ENCODE peak calls at places on chromosomes 6 and 20, in nine cellular contexts. P, R, Y, W, S, K, I, G and N are unnamed samples.
A peak's percentile ranks its signal among the peaks of the same experiment; 100 is the strongest.

GRCh38 chr6:43883698-43884659 is 114.0 kb downstream of the VEGFA start:
- DNase-seq in W (peak; percentile 51), I (no peak), Y (no peak), R (no peak), G (no peak), K (no peak), P (no peak), S (no peak), N (no peak)

GRCh38 chr20:35467339-35468224 is 12.2 kb downstream of the CEP250 start:
- DNase-seq in G (no peak), S (peak; percentile 89), P (no peak), Y (no peak), K (peak; percentile 54), W (no peak), I (no peak), R (peak; percentile 21), N (peak; percentile 72)

GRCh38 chr6:170106906-170107525 is 183.9 kb downstream of the DLL1 start:
- DNase-seq in P (peak; percentile 2), I (peak; percentile 56), W (no peak), S (no peak), R (no peak), Y (no peak), G (peak; percentile 65), K (no peak), N (peak; percentile 6)

GRCh38 chr20:3330046-3330741 is 77.3 kb downstream of the DNAAF9 start:
- DNase-seq in K (peak; percentile 66), S (peak; percentile 78), W (no peak), G (no peak), R (peak; percentile 51), P (peak; percentile 47), I (no peak), Y (no peak), N (no peak)

GRCh38 chr6:25172819-25173218 is 106.4 kb upstream of the CARMIL1 start:
- DNase-seq in W (no peak), P (no peak), Y (no peak), S (peak; percentile 96), G (no peak), I (no peak), K (peak; percentile 93), R (peak; percentile 92), N (no peak)

GRCh38 chr6:16276991-16277981 is 38.9 kb downstream of the GMPR start:
- DNase-seq in Y (peak; percentile 70), R (peak; percentile 52), I (peak; percentile 94), P (no peak), W (no peak), K (peak; percentile 89), G (no peak), S (peak; percentile 82), N (peak; percentile 59)

GRCh38 chr6:17629824-17630510 is 29.9 kb downstream of the FAM8A1 start:
- DNase-seq in S (no peak), P (no peak), K (no peak), Y (no peak), W (no peak), R (no peak), G (no peak), I (no peak), N (no peak)

GRCh38 chr6:129786548-129786947 is 74.6 kb downstream of the TMEM244 start:
- DNase-seq in K (no peak), W (no peak), R (no peak), Y (no peak), I (no peak), G (no peak), S (peak; percentile 57), P (no peak), N (no peak)

GRCh38 chr6:139296927-139297326 is 5.1 kb upstream of the TXLNB start:
- DNase-seq in R (no peak), S (peak; percentile 68), G (no peak), W (no peak), P (no peak), Y (no peak), I (no peak), K (peak; percentile 50), N (no peak)

GRCh38 chr6:122818866-122819265 is 29.8 kb downstream of the SMPDL3A start:
- DNase-seq in K (no peak), G (no peak), S (no peak), R (no peak), W (no peak), Y (no peak), P (no peak), I (no peak), N (no peak)

GRCh38 chr6:22221630-22222029 is 75.2 kb downstream of the PRL start:
- DNase-seq in Y (no peak), W (no peak), K (no peak), G (no peak), R (no peak), I (no peak), S (no peak), P (no peak), N (no peak)

GRCh38 chr6:6915813-6916547 is 191.8 kb upstream of the RREB1 start:
- DNase-seq in S (peak; percentile 64), Y (peak; percentile 41), G (no peak), K (peak; percentile 84), I (no peak), R (peak; percentile 28), W (no peak), P (peak; percentile 56), N (peak; percentile 69)

DNA sequence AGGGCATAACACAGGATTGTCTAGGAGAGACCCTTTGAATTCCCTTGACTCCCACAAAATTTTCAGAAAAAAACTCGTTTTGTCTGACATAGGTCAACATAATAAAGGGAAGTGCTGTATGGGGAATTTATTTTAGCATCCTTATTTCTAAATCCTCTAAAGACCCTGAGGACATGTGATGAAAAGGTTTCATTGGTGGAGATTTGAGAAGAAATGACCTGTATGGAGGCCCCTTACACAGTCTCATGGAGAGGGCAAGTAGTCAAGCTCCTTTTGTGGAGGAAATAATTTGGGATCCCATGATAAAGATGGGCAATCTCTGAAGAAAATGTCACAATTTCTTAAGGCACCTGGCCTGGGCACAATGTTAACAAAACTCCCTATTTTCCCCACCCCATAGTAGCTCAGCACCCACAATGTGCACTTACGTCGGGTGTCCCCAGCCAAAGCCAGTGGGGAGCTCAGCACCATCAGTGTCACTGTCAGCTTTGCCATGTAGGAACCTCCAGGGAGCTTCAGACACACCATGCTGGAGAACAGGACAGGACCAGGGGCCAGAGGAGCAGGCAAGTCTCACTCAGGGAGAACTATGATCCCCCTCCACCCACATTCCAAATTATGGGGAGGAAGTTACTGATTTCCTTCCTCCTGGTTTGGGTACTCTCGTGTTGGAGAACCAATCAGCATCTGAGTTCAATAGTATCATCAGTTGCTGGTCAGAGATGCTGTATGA is at the start of gene HLA-DRB5:
- DNase-seq in R (no peak), S (peak; percentile 7), I (peak; percentile 35), W (no peak), Y (no peak), G (no peak), K (peak; percentile 1), P (no peak), N (peak; percentile 32)
- H3K4me3 ChIP-seq in R (no peak within 1 kb of the TSS), S (no peak within 1 kb of the TSS), I (no peak within 1 kb of the TSS), W (no peak within 1 kb of the TSS), Y (peak within 1 kb of the TSS; percentile 54), G (no peak within 1 kb of the TSS), K (no peak within 1 kb of the TSS), P (no peak within 1 kb of the TSS), N (no peak within 1 kb of the TSS)

GRCh38 chr20:31968299-31969126 is 562 bp downstream of the XKR7 start:
- DNase-seq in Y (peak; percentile 82), P (peak; percentile 38), K (peak; percentile 73), R (no peak), I (peak; percentile 77), S (peak; percentile 79), G (no peak), W (peak; percentile 79), N (peak; percentile 64)

GRCh38 chr20:31962741-31963140 is 5.2 kb upstream of the XKR7 start:
- DNase-seq in S (no peak), G (no peak), R (no peak), I (no peak), W (no peak), P (no peak), Y (no peak), K (no peak), N (no peak)

GRCh38 chr20:31972481-31973386 is 4.8 kb downstream of the XKR7 start:
- DNase-seq in Y (no peak), G (no peak), R (no peak), K (no peak), S (peak; percentile 9), P (no peak), I (no peak), W (no peak), N (no peak)

GRCh38 chr20:31967830-31968249 is at the start of gene XKR7:
- DNase-seq in I (no peak), G (no peak), R (no peak), P (peak; percentile 16), K (no peak), W (no peak), Y (no peak), S (no peak), N (no peak)

GRCh38 chr20:31966991-31967655 is 828 bp upstream of the XKR7 start:
- DNase-seq in Y (no peak), S (no peak), K (no peak), R (no peak), G (no peak), W (no peak), I (no peak), P (no peak), N (no peak)
- H3K4me3 ChIP-seq in Y (no peak overlapping the region), S (no peak overlapping the region), K (no peak overlapping the region), R (no peak overlapping the region), G (no peak overlapping the region), W (peak overlapping the region; percentile 17), I (no peak overlapping the region), P (peak overlapping the region; percentile 44), N (no peak overlapping the region)

GRCh38 chr20:63741354-63741675 is 1.7 kb downstream of the SLC2A4RG start:
- DNase-seq in R (no peak), G (no peak), I (no peak), Y (no peak), P (no peak), K (no peak), S (no peak), W (no peak), N (no peak)
- H3K4me3 ChIP-seq in R (peak overlapping the region; percentile 77), G (peak overlapping the region; percentile 74), I (peak overlapping the region; percentile 93), Y (peak overlapping the region; percentile 67), P (peak overlapping the region; percentile 52), K (peak overlapping the region; percentile 72), S (peak overlapping the region; percentile 69), W (peak overlapping the region; percentile 55), N (peak overlapping the region; percentile 55)

GRCh38 chr6:119121367-119121766 is 42.9 kb upstream of the FAM184A start:
- DNase-seq in G (no peak), Y (no peak), I (no peak), S (no peak), R (no peak), K (no peak), W (no peak), P (no peak), N (no peak)

GRCh38 chr6:119124079-119124824 is 45.8 kb upstream of the FAM184A start:
- DNase-seq in K (no peak), P (no peak), R (no peak), S (no peak), G (no peak), W (no peak), Y (no peak), I (no peak), N (no peak)

GRCh38 chr6:119116712-119117281 is 38.3 kb upstream of the FAM184A start:
- DNase-seq in W (no peak), R (no peak), I (no peak), G (no peak), P (no peak), K (no peak), S (no peak), Y (no peak), N (no peak)

DNA sequence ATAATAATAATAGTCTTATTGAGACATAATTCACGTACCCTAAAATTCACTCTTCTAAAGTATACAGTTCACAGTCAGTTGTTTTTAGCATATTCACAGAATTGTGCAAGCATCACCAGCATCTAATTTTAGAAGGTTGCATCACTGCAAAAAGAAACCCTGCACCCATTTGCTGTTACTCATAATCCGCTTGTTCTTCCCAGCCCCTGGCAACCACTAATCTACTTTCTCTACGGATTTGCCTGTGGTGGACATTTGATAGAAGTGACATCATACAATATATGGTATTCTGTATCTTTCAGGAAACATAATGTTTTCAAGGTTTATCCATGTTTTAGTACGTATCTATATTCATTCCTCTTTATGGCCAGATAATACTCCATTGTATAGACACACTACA is 41.5 kb upstream of the FAM184A start:
- DNase-seq in K (peak; percentile 90), G (no peak), I (no peak), S (peak; percentile 81), R (peak; percentile 73), W (no peak), Y (no peak), P (no peak), N (no peak)
- H3K4me3 ChIP-seq in K (no peak overlapping the region), G (no peak overlapping the region), I (no peak overlapping the region), S (no peak overlapping the region), R (no peak overlapping the region), W (no peak overlapping the region), Y (no peak overlapping the region), P (no peak overlapping the region), N (no peak overlapping the region)